ENCODE peak calls at places on chromosomes 12 and 14, in seven cellular contexts. I, T, E, G, L, A and D are unnamed samples.

GRCh38 chr14:91315844-91316267 is 71.4 kb upstream of the GPR68 start:
- DNase-seq in T (no peak), E (no peak), I (peak), L (no peak), A (no peak), G (peak), D (peak)

GRCh38 chr12:15772405-15773018 is 16.7 kb downstream of the EPS8 start:
- DNase-seq in L (no peak), E (no peak), I (no peak), A (no peak), T (no peak), G (no peak), D (no peak)

GRCh38 chr14:41418851-41419250 is 187.8 kb upstream of the LRFN5 start:
- DNase-seq in T (no peak), A (no peak), I (no peak), G (no peak), L (no peak), E (no peak), D (no peak)

GRCh38 chr12:85385406-85385805 is 105.4 kb downstream of the ALX1 start:
- DNase-seq in I (no peak), T (no peak), E (no peak), A (no peak), G (no peak), L (no peak), D (no peak)

GRCh38 chr14:74771409-74771808 is 8.3 kb downstream of the YLPM1 start:
- DNase-seq in I (no peak), A (no peak), L (no peak), T (no peak), G (peak), E (no peak), D (no peak)

GRCh38 chr14:90714811-90715210 is 101.4 kb downstream of the TTC7B start:
- DNase-seq in T (no peak), A (no peak), L (no peak), E (no peak), G (no peak), I (no peak), D (no peak)

GRCh38 chr12:27236498-27236897 is 7.6 kb upstream of the STK38L start:
- DNase-seq in I (no peak), L (no peak), A (no peak), G (no peak), T (no peak), E (no peak), D (no peak)

GRCh38 chr14:52583544-52583943 is 30.9 kb downstream of the GPR137C start:
- DNase-seq in T (no peak), A (no peak), L (no peak), I (no peak), G (no peak), E (no peak), D (no peak)

GRCh38 chr14:66802962-66803361 is 295.0 kb downstream of the GPHN start:
- DNase-seq in L (no peak), A (no peak), G (no peak), I (no peak), E (no peak), T (no peak), D (no peak)

GRCh38 chr12:9751204-9752144 is 9.2 kb downstream of the CD69 start:
- DNase-seq in G (no peak), T (no peak), E (no peak), A (no peak), I (peak), L (no peak), D (no peak)

GRCh38 chr12:42482086-42482819 is 107.3 kb downstream of the PRICKLE1 start:
- DNase-seq in A (no peak), I (no peak), T (no peak), L (no peak), G (no peak), E (no peak), D (no peak)

GRCh38 chr14:64196026-64196425 is 98.1 kb downstream of the ESR2 start:
- DNase-seq in E (no peak), G (no peak), A (no peak), L (no peak), I (no peak), T (no peak), D (no peak)

GRCh38 chr14:105173145-105173544 is 4.6 kb upstream of the JAG2 start:
- DNase-seq in E (no peak), L (no peak), I (no peak), T (no peak), G (no peak), A (no peak), D (no peak)

GRCh38 chr12:130070017-130070653 is 92.1 kb upstream of the FZD10 start:
- DNase-seq in A (no peak), T (peak), I (no peak), L (no peak), G (no peak), E (no peak), D (no peak)

GRCh38 chr14:95525999-95526398 is 8.9 kb upstream of the GLRX5 start:
- DNase-seq in I (no peak), A (no peak), T (no peak), E (no peak), G (no peak), L (no peak), D (no peak)

GRCh38 chr14:96039633-96040311 is 610 bp downstream of the C14orf132 start:
- DNase-seq in E (no peak), G (no peak), I (peak), L (peak), T (peak), A (peak), D (no peak)

GRCh38 chr14:96479435-96480146 is 22.6 kb upstream of the PAPOLA start:
- DNase-seq in G (no peak), I (no peak), L (no peak), T (no peak), E (no peak), A (peak), D (no peak)

GRCh38 chr14:88765130-88765529 is 27.6 kb downstream of the EML5 start:
- DNase-seq in I (no peak), A (no peak), T (no peak), G (no peak), L (no peak), E (no peak), D (no peak)

GRCh38 chr12:65463082-65463481 is 184.6 kb downstream of the MSRB3 start:
- DNase-seq in E (no peak), I (no peak), G (no peak), T (no peak), L (no peak), A (no peak), D (no peak)

GRCh38 chr12:50088577-50089335 is 3.6 kb downstream of the SMARCD1 start:
- DNase-seq in A (peak), I (peak), L (peak), T (peak), G (peak), E (no peak), D (peak)

GRCh38 chr12:123270380-123271181 is 1.1 kb downstream of the CDK2AP1 start:
- DNase-seq in T (no peak), G (peak), L (peak), I (no peak), E (no peak), A (no peak), D (no peak)

GRCh38 chr12:14417717-14418116 is 52.2 kb downstream of the ATF7IP start:
- DNase-seq in T (peak), E (peak), G (peak), L (peak), I (peak), A (no peak), D (no peak)

GRCh38 chr12:19402743-19403400 is 36.4 kb upstream of the AEBP2 start:
- DNase-seq in E (no peak), L (no peak), I (no peak), G (no peak), T (peak), A (no peak), D (no peak)

GRCh38 chr14:35687335-35687939 is 121.7 kb downstream of the RALGAPA1 start:
- DNase-seq in T (no peak), G (no peak), L (peak), I (peak), A (peak), E (no peak), D (no peak)

GRCh38 chr14:89240414-89240813 is 176.6 kb downstream of the FOXN3 start:
- DNase-seq in I (no peak), E (no peak), T (no peak), G (no peak), A (no peak), L (no peak), D (no peak)

GRCh38 chr12:124517260-124518050 is 50.0 kb downstream of the NCOR2 start:
- DNase-seq in G (no peak), L (no peak), T (peak), E (peak), A (peak), I (no peak), D (no peak)

GRCh38 chr12:115233891-115234543 is 550.0 kb upstream of the TBX3 start:
- DNase-seq in E (no peak), T (no peak), I (no peak), G (no peak), L (no peak), A (no peak), D (no peak)

GRCh38 chr14:22487941-22488340 is 101.1 kb downstream of the DAD1 start:
- DNase-seq in E (no peak), I (no peak), A (no peak), T (no peak), G (no peak), L (no peak), D (no peak)

GRCh38 chr12:50021071-50021470 is 4.2 kb downstream of the RACGAP1 start:
- DNase-seq in I (no peak), G (no peak), E (no peak), A (no peak), L (no peak), T (no peak), D (no peak)

GRCh38 chr12:103830730-103831320 is 10.2 kb downstream of the NT5DC3 start:
- DNase-seq in L (no peak), A (no peak), G (no peak), T (no peak), E (no peak), I (no peak), D (no peak)

GRCh38 chr12:126361804-126362203 is 1296.6 kb downstream of the AACS start:
- DNase-seq in A (no peak), T (no peak), G (no peak), L (no peak), I (no peak), E (no peak), D (no peak)

GRCh38 chr12:53917126-53917525 is 21.5 kb upstream of the HOXC13 start:
- DNase-seq in L (no peak), I (no peak), E (no peak), A (no peak), G (no peak), T (no peak), D (no peak)

GRCh38 chr14:95305145-95305544 is 14.6 kb downstream of the CLMN start:
- DNase-seq in A (no peak), T (peak), I (no peak), G (no peak), E (no peak), L (no peak), D (no peak)

GRCh38 chr14:69091695-69092094 is 61.2 kb downstream of the DCAF5 start:
- DNase-seq in L (no peak), I (no peak), G (no peak), A (no peak), T (no peak), E (no peak), D (no peak)